ENCODE peak calls at places on chromosomes 2 and 18, in eight cellular contexts. L is body of pancreas, R is endothelial cell, X is fibroblast of mammary gland, B is dorsolateral prefrontal cortex, K is WERI-Rb-1, H is left ventricle myocardium inferior, I is HFF-Myc. N is an unnamed sample.

GRCh38 chr2:140667203-140667602 is 1463.6 kb downstream of the LRP1B start:
- DNase-seq in L (no peak), R (no peak), X (no peak), B (no peak), K (no peak), H (no peak), I (no peak), N (no peak)

GRCh38 chr18:47191956-47192355 is 15.8 kb upstream of the IER3IP1 start:
- DNase-seq in L (no peak), R (no peak), X (peak), B (no peak), K (no peak), H (no peak), I (no peak), N (no peak)

GRCh38 chr2:233449071-233449901 is 95.0 kb downstream of the DGKD start:
- DNase-seq in L (no peak), R (peak), X (peak), B (peak), K (peak), H (no peak), I (no peak), N (peak)

GRCh38 chr2:151845481-151845880 is 17.3 kb upstream of the ARL5A start:
- DNase-seq in L (no peak), R (no peak), X (no peak), B (no peak), K (no peak), H (no peak), I (no peak), N (no peak)

GRCh38 chr2:187054501-187055319 is 205.7 kb upstream of the ZSWIM2 start:
- DNase-seq in L (no peak), R (peak), X (peak), B (no peak), K (peak), H (no peak), I (no peak), N (no peak)

GRCh38 chr2:196259507-196260481 is 88.4 kb upstream of the STK17B start:
- DNase-seq in L (no peak), R (no peak), X (peak), B (no peak), K (no peak), H (no peak), I (no peak), N (no peak)

GRCh38 chr18:11004951-11005350 is 144.4 kb downstream of the PIEZO2 start:
- DNase-seq in L (no peak), R (no peak), X (no peak), B (no peak), K (no peak), H (no peak), I (no peak), N (no peak)

GRCh38 chr2:218284106-218284811 is 8.0 kb downstream of the TMBIM1 start:
- DNase-seq in L (peak), R (no peak), X (peak), B (peak), K (no peak), H (no peak), I (peak), N (no peak)

GRCh38 chr2:113069676-113070605 is 2.2 kb downstream of the IL1F10 start:
- DNase-seq in L (no peak), R (no peak), X (no peak), B (no peak), K (no peak), H (no peak), I (no peak), N (no peak)

GRCh38 chr2:181152221-181152620 is 171.8 kb downstream of the UBE2E3 start:
- DNase-seq in L (no peak), R (no peak), X (no peak), B (no peak), K (no peak), H (no peak), I (no peak), N (no peak)

GRCh38 chr2:118987886-118988285 is 45.9 kb downstream of the MARCO start:
- DNase-seq in L (no peak), R (peak), X (no peak), B (no peak), K (no peak), H (no peak), I (no peak), N (no peak)

GRCh38 chr2:15334650-15335326 is 226.3 kb downstream of the NBAS start:
- DNase-seq in L (no peak), R (no peak), X (no peak), B (no peak), K (no peak), H (no peak), I (no peak), N (no peak)

GRCh38 chr2:186503827-186504606 is 18.0 kb downstream of the ZC3H15 start:
- DNase-seq in L (no peak), R (no peak), X (peak), B (no peak), K (no peak), H (no peak), I (no peak), N (no peak)

GRCh38 chr18:35185771-35186170 is 55.1 kb upstream of the ZNF397 start:
- DNase-seq in L (no peak), R (no peak), X (peak), B (no peak), K (no peak), H (no peak), I (no peak), N (no peak)

GRCh38 chr18:27662537-27662936 is 477.4 kb upstream of the CHST9 start:
- DNase-seq in L (no peak), R (no peak), X (no peak), B (no peak), K (no peak), H (no peak), I (no peak), N (no peak)

GRCh38 chr18:36601316-36601715 is 227.5 kb downstream of the TPGS2 start:
- DNase-seq in L (no peak), R (no peak), X (no peak), B (no peak), K (no peak), H (no peak), I (no peak), N (no peak)

GRCh38 chr2:203240491-203240890 is 1.7 kb downstream of the CYP20A1 start:
- DNase-seq in L (no peak), R (no peak), X (no peak), B (no peak), K (no peak), H (no peak), I (no peak), N (no peak)

GRCh38 chr18:24810561-24810960 is 350.1 kb downstream of the HRH4 start:
- DNase-seq in L (no peak), R (no peak), X (no peak), B (no peak), K (no peak), H (no peak), I (no peak), N (no peak)

GRCh38 chr2:2057125-2057721 is 273.9 kb downstream of the MYT1L start:
- DNase-seq in L (peak), R (peak), X (peak), B (peak), K (peak), H (peak), I (no peak), N (no peak)

GRCh38 chr18:49878567-49878966 is 65.2 kb upstream of the ACAA2 start:
- DNase-seq in L (no peak), R (no peak), X (peak), B (no peak), K (no peak), H (no peak), I (no peak), N (no peak)

GRCh38 chr2:20537423-20538307 is 90.8 kb downstream of the RHOB start:
- DNase-seq in L (no peak), R (no peak), X (no peak), B (no peak), K (no peak), H (no peak), I (no peak), N (no peak)

GRCh38 chr2:109348645-109349554 is 219.9 kb downstream of the SH3RF3 start:
- DNase-seq in L (no peak), R (no peak), X (no peak), B (no peak), K (no peak), H (no peak), I (no peak), N (no peak)

GRCh38 chr2:44450082-44450481 is 88.3 kb downstream of the CAMKMT start:
- DNase-seq in L (no peak), R (no peak), X (no peak), B (no peak), K (no peak), H (no peak), I (no peak), N (no peak)

GRCh38 chr18:59674534-59674933 is 22.7 kb downstream of the CCBE1 start:
- DNase-seq in L (no peak), R (no peak), X (no peak), B (no peak), K (no peak), H (no peak), I (no peak), N (no peak)

GRCh38 chr2:37560241-37560848 is 111.1 kb downstream of the CDC42EP3 start:
- DNase-seq in L (no peak), R (no peak), X (no peak), B (no peak), K (no peak), H (no peak), I (no peak), N (no peak)

GRCh38 chr2:53939656-53940055 is 31.1 kb downstream of the PSME4 start:
- DNase-seq in L (no peak), R (no peak), X (peak), B (no peak), K (no peak), H (no peak), I (no peak), N (no peak)

GRCh38 chr18:3528251-3528650 is 78.3 kb downstream of the TGIF1 start:
- DNase-seq in L (no peak), R (no peak), X (no peak), B (no peak), K (no peak), H (no peak), I (no peak), N (no peak)

GRCh38 chr2:238907717-238908173 is 59.9 kb downstream of the TWIST2 start:
- DNase-seq in L (no peak), R (no peak), X (no peak), B (no peak), K (no peak), H (no peak), I (no peak), N (no peak)

GRCh38 chr18:76383636-76384035 is 111.4 kb downstream of the ZNF516 start:
- DNase-seq in L (no peak), R (no peak), X (no peak), B (no peak), K (no peak), H (no peak), I (no peak), N (no peak)

GRCh38 chr2:72156872-72157271 is 9.2 kb upstream of the CYP26B1 start:
- DNase-seq in L (no peak), R (no peak), X (no peak), B (no peak), K (no peak), H (no peak), I (no peak), N (no peak)

GRCh38 chr2:202169131-202169530 is 69.3 kb downstream of the SUMO1 start:
- DNase-seq in L (no peak), R (no peak), X (no peak), B (no peak), K (no peak), H (no peak), I (no peak), N (no peak)

GRCh38 chr2:67215214-67215613 is 181.9 kb upstream of the ETAA1 start:
- DNase-seq in L (peak), R (peak), X (peak), B (no peak), K (peak), H (no peak), I (peak), N (peak)

GRCh38 chr2:44912660-44913059 is 28.8 kb upstream of the SIX3 start:
- DNase-seq in L (no peak), R (no peak), X (peak), B (no peak), K (no peak), H (no peak), I (peak), N (no peak)

GRCh38 chr2:107657049-107657448 is 169.6 kb upstream of the RGPD4 start:
- DNase-seq in L (no peak), R (no peak), X (no peak), B (no peak), K (no peak), H (no peak), I (no peak), N (no peak)

GRCh38 chr2:200533754-200534153 is 7.7 kb downstream of the SGO2 start:
- DNase-seq in L (no peak), R (no peak), X (no peak), B (no peak), K (no peak), H (no peak), I (no peak), N (no peak)

GRCh38 chr2:142983174-142983573 is 105.7 kb downstream of the KYNU start:
- DNase-seq in L (no peak), R (no peak), X (no peak), B (no peak), K (no peak), H (no peak), I (no peak), N (no peak)

GRCh38 chr2:319059-319600 is 31.2 kb upstream of the ALKAL2 start:
- DNase-seq in L (no peak), R (no peak), X (no peak), B (no peak), K (no peak), H (no peak), I (no peak), N (no peak)

GRCh38 chr2:316381-316780 is 28.5 kb upstream of the ALKAL2 start:
- DNase-seq in L (no peak), R (no peak), X (no peak), B (no peak), K (no peak), H (no peak), I (no peak), N (no peak)

GRCh38 chr2:314561-315336 is 26.9 kb upstream of the ALKAL2 start:
- DNase-seq in L (no peak), R (no peak), X (no peak), B (no peak), K (no peak), H (no peak), I (no peak), N (no peak)

GRCh38 chr2:320561-320960 is 32.7 kb upstream of the ALKAL2 start:
- DNase-seq in L (no peak), R (no peak), X (no peak), B (no peak), K (no peak), H (no peak), I (no peak), N (no peak)

GRCh38 chr2:317501-318424 is 29.9 kb upstream of the ALKAL2 start:
- DNase-seq in L (no peak), R (no peak), X (peak), B (no peak), K (no peak), H (no peak), I (peak), N (peak)
- TF ChIP-seq CTCF in L (no peak), R (no peak), X (no peak), B (no peak), K (no peak), H (no peak), I (no peak), N (no peak)

DNA sequence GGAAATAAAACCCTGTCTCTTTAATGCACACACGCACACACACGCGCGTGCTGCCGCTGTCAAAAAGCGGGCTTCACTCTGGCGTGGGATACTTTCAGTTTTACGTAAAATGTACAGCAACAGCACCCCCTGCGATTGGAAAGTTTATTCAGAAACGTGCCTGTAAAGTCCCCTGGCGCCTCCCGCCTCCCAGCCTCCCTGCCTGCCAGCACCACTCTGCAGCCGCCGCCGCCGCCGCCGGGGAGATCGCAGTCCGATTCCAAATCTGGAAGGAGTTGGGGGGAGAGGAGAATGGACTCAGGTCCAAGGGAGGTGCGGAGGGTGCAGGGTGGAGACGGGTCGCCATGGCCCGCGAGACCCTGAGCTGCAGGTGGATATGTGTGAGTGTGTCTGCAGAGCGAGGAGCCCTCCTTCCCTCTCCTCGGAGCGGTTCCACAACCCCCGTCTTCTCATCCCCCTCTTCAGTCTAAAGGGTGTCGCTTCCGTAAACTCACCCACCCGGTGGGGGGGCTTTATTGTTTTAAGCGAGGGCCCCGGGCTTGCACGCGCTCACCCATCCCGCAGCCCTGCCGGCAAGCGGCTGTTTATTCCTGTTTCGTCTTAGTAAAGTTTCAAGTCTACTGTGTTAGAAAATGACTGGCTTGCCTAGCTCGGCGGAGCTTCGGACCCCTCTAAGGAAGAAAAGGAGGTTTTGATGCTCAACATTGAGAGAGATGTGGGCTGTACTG is 1.8 kb upstream of the BCL11A start:
- DNase-seq in L (peak), R (peak), X (peak), B (peak), K (peak), H (peak), I (no peak), N (peak)
- TF ChIP-seq CTCF in L (peak), R (no peak), X (peak), B (peak), K (peak), H (peak), I (peak), N (peak)

GRCh38 chr2:242020196-242021004 is 150.9 kb downstream of the RTP5 start:
- DNase-seq in L (peak), R (no peak), X (peak), B (peak), K (no peak), H (peak), I (no peak), N (no peak)
- TF ChIP-seq CTCF in L (no peak), R (no peak), X (peak), B (peak), K (no peak), H (peak), I (no peak), N (no peak)

GRCh38 chr2:182240862-182241371 is 185.9 kb downstream of the PDE1A start:
- DNase-seq in L (peak), R (peak), X (peak), B (no peak), K (peak), H (no peak), I (no peak), N (peak)
- TF ChIP-seq CTCF in L (peak), R (no peak), X (peak), B (no peak), K (peak), H (peak), I (peak), N (peak)

GRCh38 chr2:165390875-165391274 is 78.6 kb upstream of the CSRNP3 start:
- DNase-seq in L (no peak), R (no peak), X (no peak), B (no peak), K (no peak), H (no peak), I (no peak), N (no peak)
- TF ChIP-seq CTCF in L (no peak), R (no peak), X (no peak), B (no peak), K (no peak), H (no peak), I (no peak), N (no peak)

DNA sequence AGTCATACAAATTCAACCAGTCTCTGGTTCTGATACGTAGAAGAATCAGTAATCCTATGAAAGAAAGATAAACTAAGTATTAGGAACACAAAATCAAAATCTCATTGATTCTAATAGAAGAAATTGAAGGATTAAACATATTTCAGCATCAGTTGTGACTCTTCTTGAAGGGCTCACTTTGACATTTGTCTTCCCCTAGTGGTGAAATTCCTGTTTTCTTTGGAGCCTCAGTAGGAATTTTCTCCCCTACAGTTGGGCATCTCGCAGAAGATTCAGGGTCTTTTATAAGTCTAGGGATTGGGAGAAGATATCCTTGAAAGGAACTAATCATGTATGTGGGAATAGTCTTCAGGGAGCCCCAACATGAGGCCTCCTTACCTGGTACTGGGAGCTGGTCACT is 2.8 kb upstream of the CRYGB start:
- DNase-seq in L (no peak), R (no peak), X (no peak), B (no peak), K (no peak), H (no peak), I (no peak), N (no peak)
- TF ChIP-seq CTCF in L (no peak), R (peak), X (peak), B (no peak), K (peak), H (no peak), I (peak), N (peak)

DNA sequence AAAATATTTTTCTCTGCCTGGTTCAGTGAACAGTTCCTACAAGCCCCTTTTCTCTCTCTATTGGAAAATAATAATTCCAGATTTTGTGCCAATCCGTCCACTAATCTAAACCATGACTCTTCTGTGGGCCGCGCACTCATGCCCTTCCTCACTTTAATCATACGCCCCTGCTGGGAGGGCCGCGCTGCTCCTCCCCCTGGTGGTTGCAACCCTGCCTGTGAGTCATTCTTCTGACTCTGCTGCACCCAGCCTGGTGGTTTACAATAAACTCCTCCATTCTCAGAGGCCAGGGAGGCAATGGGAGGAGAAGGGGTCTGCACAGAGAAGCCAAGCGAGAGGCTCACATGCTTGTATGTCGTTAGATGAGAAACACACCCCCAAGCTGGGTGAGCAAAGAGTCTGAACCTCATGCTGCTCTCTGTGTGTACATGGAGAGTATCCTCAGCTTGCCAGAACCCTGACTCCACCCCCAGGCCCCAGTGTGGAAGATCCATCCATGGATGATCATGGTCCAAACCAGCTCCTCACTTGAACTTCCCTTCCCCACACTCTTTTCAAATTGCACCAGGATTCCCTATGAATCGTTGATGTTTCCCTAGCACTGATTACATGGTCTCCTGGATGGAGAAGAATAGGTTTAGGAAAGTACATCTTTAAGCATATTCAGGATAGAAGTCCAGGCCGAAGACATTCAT is 228.9 kb downstream of the ANKRD30B start:
- DNase-seq in L (no peak), R (no peak), X (peak), B (no peak), K (no peak), H (no peak), I (no peak), N (no peak)
- TF ChIP-seq CTCF in L (no peak), R (no peak), X (no peak), B (no peak), K (no peak), H (no peak), I (no peak), N (no peak)

N was measured in glutamatergic neuron.